ENCODE peak calls at places on chromosome 10, in nine cellular contexts. G is RWPE2; K is gastroesophageal sphincter; M is activated CD4-positive, alpha-beta T cell treated with anti-CD3 and anti-CD28 coated beads for 36 hours; Q is activated naive CD4-positive, alpha-beta T cell treated with anti-CD3 and anti-CD28 coated beads, Interleukin-2, amount 50 U/mL, for 72 hours; V is heart left ventricle; W is body of pancreas; Y is CD4-positive, alpha-beta T cell; D is activated T-cell treated with anti-CD3 and anti-CD28 coated beads, Interleukin-2, amount 50 U/mL, for 4 hours. H is an unnamed sample.

GRCh38 chr10:69389827-69390490 is 26.8 kb downstream of the TACR2 start:
- ATAC-seq in G (peak), K (peak), M (no peak), Q (no peak), V (peak), W (no peak), Y (no peak), D (no peak), H (no peak)

GRCh38 chr10:3393958-3394357 is 221.4 kb upstream of the PITRM1 start:
- ATAC-seq in G (no peak), K (no peak), M (no peak), Q (no peak), V (no peak), W (no peak), Y (no peak), D (no peak), H (no peak)

GRCh38 chr10:90832111-90832510 is 25.7 kb downstream of the HTR7 start:
- ATAC-seq in G (no peak), K (no peak), M (no peak), Q (no peak), V (no peak), W (no peak), Y (no peak), D (no peak), H (no peak)

GRCh38 chr10:98361636-98362035 is 53.3 kb downstream of the PYROXD2 start:
- ATAC-seq in G (no peak), K (no peak), M (no peak), Q (no peak), V (no peak), W (no peak), Y (no peak), D (no peak), H (no peak)

GRCh38 chr10:103727546-103727963 is 127.8 kb downstream of the SH3PXD2A start:
- ATAC-seq in G (no peak), K (peak), M (no peak), Q (no peak), V (peak), W (no peak), Y (no peak), D (no peak), H (no peak)

GRCh38 chr10:77707570-77707969 is 70.0 kb upstream of the KCNMA1 start:
- ATAC-seq in G (no peak), K (no peak), M (no peak), Q (no peak), V (no peak), W (no peak), Y (no peak), D (no peak), H (no peak)

GRCh38 chr10:127216786-127217185 is 20.4 kb upstream of the INSYN2A start:
- ATAC-seq in G (peak), K (no peak), M (no peak), Q (no peak), V (no peak), W (no peak), Y (no peak), D (no peak), H (no peak)

GRCh38 chr10:45373003-45373782 is 823 bp upstream of the ALOX5 start:
- ATAC-seq in G (peak), K (peak), M (peak), Q (peak), V (peak), W (peak), Y (peak), D (peak), H (peak)

GRCh38 chr10:119672291-119672690 is 21.1 kb downstream of the BAG3 start:
- ATAC-seq in G (no peak), K (no peak), M (no peak), Q (no peak), V (no peak), W (no peak), Y (no peak), D (no peak), H (no peak)

GRCh38 chr10:131072651-131073468 is 238.7 kb downstream of the TCERG1L start:
- ATAC-seq in G (no peak), K (no peak), M (no peak), Q (no peak), V (no peak), W (no peak), Y (no peak), D (no peak), H (no peak)

GRCh38 chr10:116138897-116139296 is 134.1 kb downstream of the GFRA1 start:
- ATAC-seq in G (peak), K (no peak), M (no peak), Q (no peak), V (no peak), W (no peak), Y (no peak), D (no peak), H (no peak)

GRCh38 chr10:98172495-98172894 is 38.0 kb downstream of the R3HCC1L start:
- ATAC-seq in G (no peak), K (no peak), M (no peak), Q (no peak), V (no peak), W (no peak), Y (no peak), D (no peak), H (no peak)

GRCh38 chr10:124648738-124649137 is 95.4 kb downstream of the FAM53B start:
- ATAC-seq in G (peak), K (peak), M (peak), Q (peak), V (peak), W (peak), Y (peak), D (peak), H (peak)

GRCh38 chr10:5364916-5365434 is at the start of gene UCN3:
- ATAC-seq in G (no peak), K (no peak), M (no peak), Q (no peak), V (no peak), W (peak), Y (no peak), D (no peak), H (no peak)

GRCh38 chr10:84659027-84659426 is 330.6 kb downstream of the CCSER2 start:
- ATAC-seq in G (no peak), K (no peak), M (no peak), Q (no peak), V (no peak), W (no peak), Y (no peak), D (no peak), H (no peak)

GRCh38 chr10:95793401-95794045 is 37.6 kb downstream of the ENTPD1 start:
- ATAC-seq in G (no peak), K (no peak), M (no peak), Q (peak), V (peak), W (no peak), Y (no peak), D (no peak), H (peak)

GRCh38 chr10:30583778-30584415 is 45.7 kb downstream of the LYZL2 start:
- ATAC-seq in G (peak), K (peak), M (no peak), Q (peak), V (peak), W (peak), Y (no peak), D (no peak), H (peak)

GRCh38 chr10:124529661-124530214 is 68.1 kb downstream of the LHPP start:
- ATAC-seq in G (peak), K (no peak), M (no peak), Q (no peak), V (no peak), W (no peak), Y (no peak), D (no peak), H (peak)

GRCh38 chr10:126158537-126158936 is 229.7 kb downstream of the ADAM12 start:
- ATAC-seq in G (no peak), K (no peak), M (no peak), Q (no peak), V (peak), W (no peak), Y (no peak), D (no peak), H (no peak)

GRCh38 chr10:24777191-24777590 is 53.5 kb upstream of the ARHGAP21 start:
- ATAC-seq in G (no peak), K (no peak), M (no peak), Q (no peak), V (no peak), W (no peak), Y (no peak), D (no peak), H (no peak)

GRCh38 chr10:4217653-4218052 is 432.6 kb upstream of the KLF6 start:
- ATAC-seq in G (no peak), K (no peak), M (no peak), Q (no peak), V (peak), W (no peak), Y (no peak), D (no peak), H (no peak)

GRCh38 chr10:44962870-44963738 is 3.5 kb downstream of the RASSF4 start:
- ATAC-seq in G (no peak), K (no peak), M (no peak), Q (no peak), V (no peak), W (no peak), Y (no peak), D (no peak), H (no peak)

GRCh38 chr10:64558094-64558870 is 1037.1 kb downstream of the REEP3 start:
- ATAC-seq in G (no peak), K (no peak), M (no peak), Q (no peak), V (no peak), W (no peak), Y (no peak), D (no peak), H (no peak)

GRCh38 chr10:87632439-87632838 is 27.2 kb upstream of the PAPSS2 start:
- ATAC-seq in G (no peak), K (no peak), M (no peak), Q (no peak), V (no peak), W (no peak), Y (no peak), D (no peak), H (no peak)

GRCh38 chr10:62769574-62770242 is 34.8 kb upstream of the ADO start:
- ATAC-seq in G (no peak), K (peak), M (no peak), Q (no peak), V (no peak), W (no peak), Y (no peak), D (no peak), H (no peak)

GRCh38 chr10:4648968-4649367 is 177.0 kb upstream of the AKR1E2 start:
- ATAC-seq in G (no peak), K (no peak), M (no peak), Q (no peak), V (no peak), W (no peak), Y (no peak), D (no peak), H (no peak)

GRCh38 chr10:30857803-30858202 is 173.9 kb downstream of the ZNF438 start:
- ATAC-seq in G (no peak), K (peak), M (no peak), Q (no peak), V (peak), W (peak), Y (no peak), D (no peak), H (no peak)

GRCh38 chr10:77887631-77888355 is 38.8 kb downstream of the DLG5 start:
- ATAC-seq in G (peak), K (peak), M (no peak), Q (no peak), V (peak), W (no peak), Y (no peak), D (no peak), H (no peak)

GRCh38 chr10:113006656-113007342 is 56.8 kb downstream of the TCF7L2 start:
- ATAC-seq in G (no peak), K (no peak), M (peak), Q (peak), V (no peak), W (no peak), Y (peak), D (peak), H (peak)

GRCh38 chr10:66639351-66639750 is 286.5 kb upstream of the LRRTM3 start:
- ATAC-seq in G (peak), K (no peak), M (no peak), Q (no peak), V (no peak), W (no peak), Y (no peak), D (no peak), H (no peak)

GRCh38 chr10:67772894-67773511 is 65.0 kb downstream of the DNAJC12 start:
- ATAC-seq in G (no peak), K (no peak), M (peak), Q (peak), V (peak), W (no peak), Y (no peak), D (peak), H (peak)

GRCh38 chr10:42743697-42744096 is 38.9 kb upstream of the BMS1 start:
- ATAC-seq in G (no peak), K (no peak), M (no peak), Q (no peak), V (no peak), W (no peak), Y (no peak), D (no peak), H (no peak)

GRCh38 chr10:86410542-86411124 is 44.0 kb upstream of the GRID1 start:
- ATAC-seq in G (peak), K (no peak), M (no peak), Q (peak), V (peak), W (peak), Y (no peak), D (no peak), H (peak)

GRCh38 chr10:38093816-38094157 is 350 bp upstream of the ZNF37A start:
- ATAC-seq in G (peak), K (peak), M (peak), Q (peak), V (peak), W (peak), Y (no peak), D (peak), H (peak)

GRCh38 chr10:50540069-50540825 is 83.5 kb downstream of the SGMS1 start:
- ATAC-seq in G (no peak), K (no peak), M (peak), Q (peak), V (peak), W (no peak), Y (no peak), D (peak), H (peak)

GRCh38 chr10:124626759-124627380 is 117.3 kb downstream of the FAM53B start:
- ATAC-seq in G (peak), K (no peak), M (peak), Q (peak), V (no peak), W (peak), Y (peak), D (peak), H (peak)

H was measured in activated T-helper 17 cell treated with anti-CD3 and anti-CD28 coated beads, Interleukin-2, amount 50 U/mL, for 72 hours.